ENCODE peak calls at places on chromosomes 6 and 20, in seven cellular contexts. X, R, O, W, J, U and V are unnamed samples.

GRCh38 chr20:47792021-47792618 is 6.8 kb upstream of the SULF2 start:
- DNase-seq in O (no peak), W (no peak), X (no peak), U (peak), J (no peak), R (peak), V (peak)

GRCh38 chr6:119720160-119720559 is 370.6 kb upstream of the MAN1A1 start:
- DNase-seq in W (no peak), J (no peak), R (peak), X (no peak), U (no peak), O (peak), V (no peak)

GRCh38 chr6:156618600-156619205 is 158.5 kb upstream of the ARID1B start:
- DNase-seq in J (no peak), X (no peak), R (no peak), O (peak), W (no peak), U (no peak), V (no peak)

GRCh38 chr6:163356324-163356723 is 58.2 kb upstream of the QKI start:
- DNase-seq in O (peak), J (peak), X (no peak), W (no peak), R (peak), U (peak), V (no peak)

GRCh38 chr6:76495909-76496308 is 423.4 kb upstream of the IMPG1 start:
- DNase-seq in W (no peak), R (no peak), J (no peak), X (no peak), O (no peak), U (no peak), V (no peak)

GRCh38 chr20:9359561-9360308 is 154.7 kb upstream of the LAMP5 start:
- DNase-seq in J (peak), W (no peak), R (peak), X (no peak), U (peak), O (peak), V (no peak)

GRCh38 chr6:2396856-2397640 is 151.6 kb upstream of the GMDS start:
- DNase-seq in U (peak), J (no peak), W (no peak), O (no peak), X (no peak), R (peak), V (no peak)

GRCh38 chr20:38271609-38272120 is 11.1 kb upstream of the KIAA1755 start:
- DNase-seq in X (no peak), J (no peak), O (no peak), R (peak), W (no peak), U (no peak), V (no peak)

GRCh38 chr6:24799541-24799915 is 811 bp upstream of the ARMH2 start:
- DNase-seq in J (no peak), W (no peak), X (no peak), U (no peak), O (no peak), R (no peak), V (no peak)

GRCh38 chr6:128655978-128656498 is 135.6 kb upstream of the PTPRK start:
- DNase-seq in U (peak), W (peak), J (no peak), R (peak), X (no peak), O (peak), V (no peak)

GRCh38 chr20:45300961-45301360 is 5.7 kb upstream of the RBPJL start:
- DNase-seq in W (peak), U (peak), X (no peak), J (no peak), O (peak), R (peak), V (no peak)

GRCh38 chr6:142867988-142868818 is 76.8 kb downstream of the HIVEP2 start:
- DNase-seq in U (no peak), X (no peak), J (no peak), W (no peak), R (no peak), O (no peak), V (no peak)

GRCh38 chr20:60950547-60950946 is 301.5 kb upstream of the CDH4 start:
- DNase-seq in U (no peak), J (no peak), W (no peak), R (no peak), X (peak), O (no peak), V (no peak)

GRCh38 chr6:74320076-74320475 is 624.1 kb downstream of the CD109 start:
- DNase-seq in W (no peak), U (no peak), X (no peak), J (no peak), O (no peak), R (no peak), V (no peak)

GRCh38 chr6:108937170-108937569 is 88.9 kb downstream of the ARMC2 start:
- DNase-seq in R (no peak), O (no peak), J (no peak), W (no peak), U (no peak), X (no peak), V (no peak)

GRCh38 chr20:51966296-51966971 is 164.1 kb upstream of the SALL4 start:
- DNase-seq in J (peak), X (peak), O (peak), W (peak), R (peak), U (peak), V (no peak)